ENCODE peak calls at places on chromosomes 7 and 10, in six cellular contexts. O is IMR-90, U is H9, Q is mesenchymal stem cell, N is neuronal stem cell, M is H1. B is an unnamed sample.

GRCh38 chr7:152870106-152870693 is 110.6 kb downstream of the ACTR3B start:
- DNase-seq in N (no peak), U (no peak), Q (no peak), O (no peak), M (no peak), B (no peak)

GRCh38 chr10:85927952-85928677 is 438.5 kb downstream of the GRID1 start:
- DNase-seq in U (no peak), Q (no peak), N (no peak), O (no peak), M (no peak), B (peak; percentile 56)

GRCh38 chr7:41637051-41637450 is 65.8 kb downstream of the INHBA start:
- DNase-seq in N (no peak), O (peak; percentile 49), U (no peak), M (no peak), Q (no peak), B (no peak)

GRCh38 chr7:152366662-152367061 is 69.1 kb downstream of the KMT2C start:
- DNase-seq in Q (no peak), U (no peak), M (no peak), O (no peak), N (no peak), B (no peak)

GRCh38 chr10:25304606-25305005 is 129.8 kb downstream of the GPR158 start:
- DNase-seq in U (no peak), Q (peak; percentile 1), O (no peak), M (no peak), N (no peak), B (no peak)

GRCh38 chr7:41415473-41416207 is 287.2 kb downstream of the INHBA start:
- DNase-seq in O (no peak), M (no peak), U (no peak), N (no peak), Q (no peak), B (no peak)

GRCh38 chr10:60148266-60148840 is 241.3 kb downstream of the ANK3 start:
- DNase-seq in Q (peak; percentile 84), N (no peak), U (no peak), O (peak; percentile 84), M (no peak), B (no peak)

GRCh38 chr7:155557778-155558177 is 11.4 kb upstream of the CNPY1 start:
- DNase-seq in U (no peak), M (no peak), O (no peak), Q (no peak), N (no peak), B (no peak)

GRCh38 chr10:22894714-22895113 is 33.1 kb upstream of the ARMC3 start:
- DNase-seq in N (no peak), Q (no peak), M (no peak), O (no peak), U (no peak), B (peak; percentile 37)

GRCh38 chr10:11525503-11525902 is 85.9 kb downstream of the USP6NL start:
- DNase-seq in M (no peak), Q (no peak), O (peak; percentile 60), N (no peak), U (no peak), B (no peak)

GRCh38 chr7:73721237-73721848 is 1.9 kb upstream of the STX1A start:
- DNase-seq in O (no peak), Q (no peak), N (no peak), M (no peak), U (no peak), B (no peak)

GRCh38 chr7:96017877-96018276 is 245.5 kb downstream of the DYNC1I1 start:
- DNase-seq in M (no peak), U (no peak), Q (no peak), N (no peak), O (no peak), B (no peak)

GRCh38 chr10:24503627-24504320 is 219.9 kb downstream of the ARHGAP21 start:
- DNase-seq in N (peak; percentile 37), M (peak; percentile 77), O (peak; percentile 90), Q (peak; percentile 53), U (peak; percentile 76), B (peak; percentile 80)

GRCh38 chr10:33385016-33385415 is 50.5 kb upstream of the NRP1 start:
- DNase-seq in U (no peak), Q (no peak), N (no peak), O (no peak), M (no peak), B (peak; percentile 82)

GRCh38 chr10:34960983-34961382 is 129.2 kb downstream of the CUL2 start:
- DNase-seq in N (no peak), O (peak; percentile 39), Q (peak; percentile 34), U (no peak), M (no peak), B (no peak)

GRCh38 chr10:101292194-101293006 is 61.6 kb upstream of the BTRC start:
- DNase-seq in U (no peak), O (no peak), M (peak; percentile 65), Q (peak; percentile 14), N (no peak), B (no peak)

GRCh38 chr7:112234147-112234546 is 27.7 kb downstream of the ZNF277 start:
- DNase-seq in U (no peak), O (no peak), Q (no peak), M (no peak), N (no peak), B (no peak)

GRCh38 chr7:120272261-120272895 is 597 bp upstream of the KCND2 start:
- DNase-seq in Q (peak; percentile 69), U (peak; percentile 56), M (peak; percentile 54), N (peak; percentile 26), O (peak; percentile 53), B (peak; percentile 12)

GRCh38 chr10:68235111-68235510 is 3.2 kb upstream of the ATOH7 start:
- DNase-seq in N (no peak), O (no peak), U (no peak), Q (no peak), M (no peak), B (peak; percentile 60)

GRCh38 chr10:68231106-68231901 is 609 bp downstream of the ATOH7 start:
- DNase-seq in N (peak; percentile 77), Q (peak; percentile 75), U (peak; percentile 82), M (peak; percentile 88), O (peak; percentile 76), B (peak; percentile 46)

GRCh38 chr10:68230268-68230667 is 1.6 kb downstream of the ATOH7 start:
- DNase-seq in Q (no peak), O (no peak), M (no peak), U (no peak), N (no peak), B (no peak)

GRCh38 chr10:68233045-68233444 is 1.1 kb upstream of the ATOH7 start:
- DNase-seq in N (no peak), Q (no peak), U (no peak), O (no peak), M (no peak), B (no peak)

GRCh38 chr10:68231916-68232315 is at the start of gene ATOH7:
- DNase-seq in M (peak; percentile 57), U (peak; percentile 42), N (no peak), O (peak; percentile 7), Q (no peak), B (no peak)
- H3K18ac ChIP-seq in M (peak within 1 kb of the TSS; percentile 17), U (peak within 1 kb of the TSS; percentile 61), N (peak within 1 kb of the TSS; percentile 98), O (peak within 1 kb of the TSS; percentile 74), Q (peak within 1 kb of the TSS; percentile 90), B (no peak within 1 kb of the TSS)

GRCh38 chr7:46942574-46942973 is 639.3 kb downstream of the TNS3 start:
- DNase-seq in Q (no peak), U (no peak), N (no peak), O (no peak), M (no peak), B (no peak)

GRCh38 chr7:46939558-46939957 is 642.4 kb downstream of the TNS3 start:
- DNase-seq in N (no peak), Q (no peak), M (no peak), O (no peak), U (no peak), B (no peak)

GRCh38 chr7:46945328-46945727 is 636.6 kb downstream of the TNS3 start:
- DNase-seq in Q (no peak), U (no peak), M (no peak), O (no peak), N (no peak), B (no peak)

GRCh38 chr7:46940178-46940577 is 641.7 kb downstream of the TNS3 start:
- DNase-seq in N (no peak), Q (no peak), M (no peak), O (no peak), U (no peak), B (no peak)

DNA sequence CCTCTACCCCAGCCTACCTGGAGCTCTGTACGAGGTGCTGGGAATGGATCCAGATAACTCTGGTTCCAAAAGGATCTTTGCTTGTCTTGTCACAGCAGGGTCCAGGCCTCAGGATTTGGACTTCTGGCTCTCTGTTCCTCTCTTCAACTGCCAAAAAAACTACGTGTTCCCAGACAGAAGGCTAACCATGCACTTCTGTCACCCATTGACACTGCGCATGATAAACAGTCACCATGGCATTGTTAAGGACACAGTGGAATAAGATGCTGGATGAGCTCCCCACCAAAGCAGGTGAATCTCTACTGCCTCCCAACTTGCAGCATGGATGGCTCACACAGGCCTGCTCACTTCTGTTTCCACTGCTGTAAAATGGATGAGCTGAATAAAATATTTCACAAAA is 637.9 kb downstream of the TNS3 start:
- DNase-seq in M (no peak), O (no peak), U (no peak), Q (no peak), N (no peak), B (no peak)
- H3K14ac ChIP-seq in M (no peak overlapping the region), O (no peak overlapping the region), U (no peak overlapping the region), Q (no peak overlapping the region), N (no peak overlapping the region), B (no peak overlapping the region)

DNA sequence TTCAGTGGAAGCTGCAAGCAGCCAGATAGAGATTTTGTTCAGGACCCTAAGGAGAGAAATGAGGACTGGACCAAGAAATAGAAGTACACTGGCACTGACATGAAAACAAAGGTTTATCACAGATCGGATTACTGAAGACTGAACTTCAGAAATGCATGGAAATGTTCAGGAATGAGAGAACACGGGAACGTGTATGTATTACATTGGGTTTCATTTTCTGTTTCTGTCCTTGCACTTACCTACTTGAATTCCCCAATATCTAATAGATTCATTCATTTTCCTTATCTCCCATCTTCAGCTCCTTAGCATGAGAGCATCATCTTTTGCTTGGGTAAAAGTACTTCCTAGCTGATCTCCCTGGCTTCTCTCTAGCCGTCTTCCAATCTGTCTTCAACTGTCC is 114.5 kb downstream of the CACNB2 start:
- DNase-seq in Q (no peak), U (no peak), N (no peak), M (no peak), O (no peak), B (no peak)
- H3K4me1 ChIP-seq in Q (no peaks in the 10 kb centered on the region), U (no peaks in the 10 kb centered on the region), N (no peaks in the 10 kb centered on the region), M (no peaks in the 10 kb centered on the region), O (no peaks in the 10 kb centered on the region), B (no peaks in the 10 kb centered on the region)

DNA sequence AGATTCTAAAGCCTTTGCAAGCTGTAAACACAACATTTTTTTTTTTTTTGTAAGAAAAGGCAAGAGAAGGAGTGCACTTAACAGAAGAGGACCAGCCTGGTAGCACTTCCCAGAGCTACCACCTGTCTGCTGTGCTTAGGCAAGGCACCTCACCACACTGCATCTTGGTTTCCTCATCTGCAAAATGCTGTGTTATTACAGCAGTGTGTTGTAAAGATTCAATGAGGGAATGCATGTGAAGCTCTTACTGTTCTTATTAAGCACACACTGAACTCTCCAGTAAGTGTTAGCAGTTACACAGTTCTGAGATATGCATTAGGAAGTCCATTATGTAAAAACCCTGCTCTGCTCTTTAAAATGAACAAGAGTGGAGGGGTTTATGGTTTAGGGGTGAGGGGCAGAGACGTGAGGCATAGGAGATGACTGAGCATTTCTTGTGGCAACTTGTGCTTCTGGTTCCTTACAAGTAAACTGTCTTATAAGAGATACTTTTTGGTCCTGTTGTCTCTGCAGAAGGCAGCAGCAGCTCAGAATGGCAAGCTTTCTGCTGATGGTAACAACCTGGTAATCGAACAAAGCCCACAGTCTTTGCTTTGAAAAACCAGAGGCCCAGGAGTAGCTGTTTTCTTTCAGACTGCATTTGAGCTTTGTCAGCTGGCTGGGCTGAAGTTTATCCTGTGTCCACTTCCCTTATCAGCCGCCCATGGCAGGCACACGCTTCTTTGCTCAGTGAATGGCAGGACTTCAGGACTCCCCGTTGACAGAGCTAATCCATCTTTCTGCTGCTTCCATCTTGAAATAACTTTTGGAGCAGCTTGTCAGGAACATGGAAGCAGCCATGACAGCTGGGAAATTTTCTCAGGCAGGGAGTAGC is 98.8 kb upstream of the BMPER start:
- DNase-seq in Q (peak; percentile 49), O (peak; percentile 10), N (no peak), U (no peak), M (no peak), B (no peak)
- H3K18ac ChIP-seq in Q (peak overlapping the region; percentile 59), O (peak overlapping the region; percentile 44), N (no peak overlapping the region), U (no peak overlapping the region), M (no peak overlapping the region), B (no peak overlapping the region)

B was measured in trophoblast cell.